ENCODE peak calls at places on chromosomes 16 and 17, in nine cellular contexts. A, J, I, K, T, U, Z, W and X are unnamed samples.

GRCh38 chr16:70476272-70477020 is 22.1 kb downstream of the FCSK start:
- DNase-seq in Z (no peak), U (no peak), W (peak; percentile 67), A (peak; percentile 40), T (no peak), K (no peak), I (no peak), J (no peak), X (peak; percentile 77)

GRCh38 chr17:28720247-28720996 is 637 bp downstream of the RPL23A start:
- DNase-seq in U (no peak), I (no peak), K (no peak), A (no peak), W (no peak), J (no peak), Z (no peak), T (no peak), X (no peak)

GRCh38 chr16:81537721-81538561 is 93.3 kb downstream of the CMIP start:
- DNase-seq in A (no peak), T (no peak), Z (no peak), I (no peak), W (no peak), U (no peak), K (peak; percentile 45), J (no peak), X (no peak)

GRCh38 chr16:69330286-69331109 is at the start of gene PDF:
- DNase-seq in J (peak; percentile 78), W (peak; percentile 63), I (peak; percentile 93), K (peak; percentile 97), Z (peak; percentile 96), T (peak; percentile 97), U (peak; percentile 98), A (peak; percentile 29), X (peak; percentile 91)

GRCh38 chr16:56918467-56919012 is 13.4 kb upstream of the HERPUD1 start:
- DNase-seq in I (no peak), Z (peak; percentile 25), A (no peak), W (no peak), J (no peak), U (no peak), K (no peak), T (no peak), X (no peak)

GRCh38 chr17:66673668-66674276 is 161.1 kb upstream of the CACNG5 start:
- DNase-seq in J (no peak), K (no peak), A (peak; percentile 14), Z (no peak), U (peak; percentile 78), W (no peak), T (peak; percentile 78), I (peak; percentile 39), X (peak; percentile 69)

GRCh38 chr16:21611546-21612384 is 12.4 kb downstream of the METTL9 start:
- DNase-seq in K (no peak), I (no peak), A (no peak), Z (no peak), U (no peak), J (no peak), W (no peak), T (peak; percentile 59), X (peak; percentile 37)

GRCh38 chr17:46979023-46979870 is at the start of gene RPRML:
- DNase-seq in K (no peak), I (peak; percentile 37), A (no peak), T (peak; percentile 77), J (no peak), W (no peak), U (peak; percentile 56), Z (no peak), X (no peak)

GRCh38 chr16:48117217-48118105 is 38.3 kb downstream of the ABCC12 start:
- DNase-seq in T (peak; percentile 89), W (no peak), Z (no peak), J (no peak), K (peak; percentile 75), U (peak; percentile 64), A (no peak), I (peak; percentile 36), X (no peak)

GRCh38 chr17:72474740-72475477 is 354.1 kb downstream of the SOX9 start:
- DNase-seq in A (no peak), K (no peak), W (no peak), J (no peak), I (peak; percentile 60), U (peak; percentile 62), Z (no peak), T (no peak), X (no peak)

GRCh38 chr17:49896860-49897259 is 49.0 kb upstream of the TAC4 start:
- DNase-seq in I (no peak), Z (no peak), W (no peak), T (no peak), U (no peak), K (no peak), A (no peak), J (no peak), X (no peak)

GRCh38 chr17:49901460-49902331 is 53.8 kb upstream of the TAC4 start:
- DNase-seq in K (peak; percentile 75), J (no peak), U (peak; percentile 68), Z (no peak), I (peak; percentile 31), W (no peak), A (no peak), T (peak; percentile 50), X (no peak)

GRCh38 chr17:49899588-49899987 is 51.7 kb upstream of the TAC4 start:
- DNase-seq in W (no peak), U (no peak), Z (no peak), I (no peak), K (no peak), J (no peak), A (no peak), T (no peak), X (no peak)

GRCh38 chr17:49896222-49896621 is 48.4 kb upstream of the TAC4 start:
- DNase-seq in K (no peak), T (no peak), A (no peak), J (no peak), U (no peak), W (no peak), I (no peak), Z (no peak), X (no peak)

GRCh38 chr17:49898547-49899490 is 51.0 kb upstream of the TAC4 start:
- DNase-seq in K (no peak), T (peak; percentile 68), W (no peak), J (no peak), A (no peak), Z (no peak), I (no peak), U (peak; percentile 37), X (no peak)
- TF ChIP-seq CTCF in K (no peak), T (peak; percentile 49), W (peak; percentile 25), J (no peak), A (no peak), Z (no peak), I (peak; percentile 9), U (peak; percentile 16), X (no peak)

GRCh38 chr16:88941051-88941932 is 35.7 kb downstream of the CBFA2T3 start:
- DNase-seq in J (no peak), I (peak; percentile 65), T (peak; percentile 68), W (no peak), Z (no peak), U (peak; percentile 59), K (no peak), A (no peak), X (no peak)
- H3K4me3 ChIP-seq in J (peak overlapping the region; percentile 63), I (peak overlapping the region; percentile 70), T (peak overlapping the region; percentile 57), W (no peak overlapping the region), Z (peak overlapping the region; percentile 38), U (peak overlapping the region; percentile 29), K (peak overlapping the region; percentile 61), A (no peak overlapping the region), X (no peak overlapping the region)

DNA sequence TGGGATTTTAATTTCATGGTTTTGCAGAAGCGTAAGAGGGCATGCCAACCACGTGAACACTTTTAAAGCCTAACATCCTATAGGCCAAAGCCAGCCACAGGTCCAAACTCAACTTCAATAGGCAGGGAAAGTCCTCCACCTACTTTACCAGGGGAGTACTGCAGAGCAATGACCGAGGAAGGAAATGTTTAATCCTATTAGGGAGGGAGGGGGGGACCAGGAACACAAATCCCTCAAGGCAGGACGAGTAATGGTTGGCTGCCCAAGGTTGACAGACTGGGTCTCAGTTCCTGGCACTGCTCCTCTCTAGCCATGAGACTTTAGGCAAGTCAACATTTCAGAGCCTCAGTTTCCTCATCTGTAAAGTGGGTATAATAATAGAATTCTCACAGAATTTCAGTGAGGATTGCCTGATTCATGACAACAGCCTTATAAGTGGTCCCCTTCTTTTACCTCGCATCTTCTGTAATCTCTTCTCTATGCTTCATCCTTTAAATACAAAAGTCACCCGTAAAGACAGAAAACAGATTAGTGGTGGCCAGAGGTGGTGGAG is 315.8 kb downstream of the HAPSTR1 start:
- DNase-seq in Z (no peak), I (no peak), T (no peak), K (no peak), J (no peak), U (no peak), W (no peak), A (no peak), X (no peak)
- TF ChIP-seq CTCF in Z (no peak), I (no peak), T (no peak), K (no peak), J (no peak), U (no peak), W (no peak), A (no peak), X (no peak)

GRCh38 chr16:50204426-50205108 is 51.5 kb downstream of the TENT4B start:
- DNase-seq in K (no peak), U (no peak), J (no peak), Z (no peak), A (no peak), W (no peak), I (no peak), T (no peak), X (peak; percentile 50)

GRCh38 chr16:50201784-50202183 is 48.7 kb downstream of the TENT4B start:
- DNase-seq in I (no peak), A (no peak), T (no peak), U (no peak), Z (no peak), K (no peak), W (no peak), J (no peak), X (peak; percentile 48)

GRCh38 chr16:50203681-50204080 is 50.6 kb downstream of the TENT4B start:
- DNase-seq in Z (no peak), I (no peak), U (no peak), W (no peak), J (no peak), K (no peak), T (no peak), A (no peak), X (no peak)

GRCh38 chr16:50198802-50199410 is 45.8 kb downstream of the TENT4B start:
- DNase-seq in I (no peak), Z (no peak), U (no peak), A (no peak), K (no peak), W (no peak), T (no peak), J (no peak), X (no peak)

DNA sequence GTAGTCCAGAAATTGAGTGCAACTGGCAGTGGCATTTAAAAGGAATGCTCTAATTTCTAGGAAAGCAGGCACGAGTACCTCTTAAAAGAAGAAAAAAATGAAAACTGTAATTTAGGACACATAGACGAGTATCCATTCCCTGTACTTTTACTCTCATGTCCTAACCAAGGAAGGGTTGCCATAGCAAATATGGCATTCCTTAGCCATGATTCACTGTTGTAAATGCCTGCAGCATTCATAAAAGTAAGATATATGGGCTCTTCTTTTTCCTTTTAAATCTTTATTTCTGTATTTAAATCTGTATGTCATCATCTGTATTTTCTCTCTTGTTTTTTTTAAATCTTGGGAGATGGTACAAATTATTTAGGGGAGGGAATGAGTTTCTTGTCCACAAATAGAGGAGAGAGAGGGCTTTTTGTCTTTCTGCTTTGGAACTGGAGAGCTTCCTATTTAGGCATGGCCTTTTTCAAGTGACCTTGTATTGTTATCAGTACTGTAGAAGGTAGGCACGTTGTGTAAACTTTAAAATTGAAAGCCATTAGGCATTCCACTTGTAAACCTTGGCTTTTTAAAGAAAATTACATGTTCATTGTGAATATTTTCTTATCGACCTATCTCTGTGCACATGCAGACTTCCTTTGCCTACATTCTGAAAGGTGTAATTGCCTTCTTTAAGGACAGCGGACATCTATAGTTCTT is 50.0 kb downstream of the TENT4B start:
- DNase-seq in K (no peak), J (no peak), T (no peak), W (peak; percentile 90), A (peak; percentile 86), Z (no peak), I (no peak), U (peak; percentile 81), X (peak; percentile 98)
- H3K4me3 ChIP-seq in K (no peak overlapping the region), J (no peak overlapping the region), T (no peak overlapping the region), W (no peak overlapping the region), A (peak overlapping the region; percentile 9), Z (no peak overlapping the region), I (no peak overlapping the region), U (no peak overlapping the region), X (peak overlapping the region; percentile 28)